ENCODE peak calls at places on chromosomes 13 and 19, in five cellular contexts. Q, S, T, E and Z are unnamed samples.

GRCh38 chr19:46426506-46427162 is 2.1 kb downstream of the PNMA8C start:
- ATAC-seq in Q (peak; percentile 82), S (peak; percentile 92), T (peak; percentile 23), E (peak; percentile 87), Z (peak; percentile 43)

GRCh38 chr13:23715762-23716235 is 145.6 kb downstream of the TNFRSF19 start:
- ATAC-seq in Q (no peak), S (peak; percentile 58), T (no peak), E (no peak), Z (no peak)

GRCh38 chr13:67341406-67341805 is 111.3 kb upstream of the PCDH9 start:
- ATAC-seq in Q (no peak), S (no peak), T (no peak), E (no peak), Z (no peak)

GRCh38 chr19:35755550-35756371 is 1.1 kb downstream of the HSPB6 start:
- ATAC-seq in Q (peak; percentile 30), S (no peak), T (no peak), E (no peak), Z (no peak)

GRCh38 chr13:97720881-97721280 is 232.6 kb upstream of the IPO5 start:
- ATAC-seq in Q (no peak), S (no peak), T (no peak), E (no peak), Z (no peak)

GRCh38 chr13:113179374-113180230 is 21.2 kb downstream of the PROZ start:
- ATAC-seq in Q (peak; percentile 41), S (no peak), T (peak; percentile 28), E (no peak), Z (no peak)

GRCh38 chr13:50587839-50588373 is 255.6 kb downstream of the DLEU7 start:
- ATAC-seq in Q (no peak), S (no peak), T (no peak), E (no peak), Z (no peak)

GRCh38 chr19:20453424-20453938 is 112.1 kb downstream of the ZNF737 start:
- ATAC-seq in Q (no peak), S (no peak), T (no peak), E (no peak), Z (peak; percentile 36)

GRCh38 chr13:21538753-21539152 is 65.2 kb downstream of the MICU2 start:
- ATAC-seq in Q (no peak), S (no peak), T (no peak), E (no peak), Z (no peak)

GRCh38 chr19:3712663-3713531 is 4.7 kb downstream of the TJP3 start:
- ATAC-seq in Q (peak; percentile 54), S (peak; percentile 34), T (no peak), E (no peak), Z (peak; percentile 36)